ENCODE peak calls at places on chromosomes 1 and 21, in seven cellular contexts. F is GM18507, Z is upper lobe of right lung, C is iPS DF 6.9, S is NCI-H1092 treated with DMSO at 0.1 percent for 48 hours, J is stomach, N is DMS 273 treated with DMSO at 0.1 percent for 48 hours. V is an unnamed sample.

GRCh38 chr21:45577806-45578801 is 35.9 kb upstream of the SLC19A1 start:
- DNase-seq in C (no peak), Z (peak), J (peak), S (peak), F (no peak), N (no peak), V (peak)

GRCh38 chr1:75796376-75797272 is at the start of gene MSH4:
- DNase-seq in N (peak), Z (no peak), S (no peak), F (no peak), C (no peak), J (no peak), V (no peak)

GRCh38 chr1:180609643-180610555 is 21.9 kb upstream of the XPR1 start:
- DNase-seq in F (no peak), Z (no peak), J (no peak), C (no peak), N (peak), S (no peak), V (no peak)

GRCh38 chr21:14617040-14617393 is 70.9 kb upstream of the SAMSN1 start:
- DNase-seq in J (no peak), S (no peak), C (peak), N (no peak), F (no peak), Z (no peak), V (no peak)

GRCh38 chr21:31961704-31962103 is 88.9 kb downstream of the HUNK start:
- DNase-seq in J (no peak), N (no peak), Z (no peak), C (no peak), S (no peak), F (no peak), V (no peak)

GRCh38 chr1:223709598-223709997 is 2.7 kb upstream of the CAPN2 start:
- DNase-seq in C (no peak), Z (no peak), F (no peak), S (no peak), N (no peak), J (no peak), V (no peak)

GRCh38 chr1:227758366-227758765 is 23.1 kb downstream of the SNAP47 start:
- DNase-seq in J (no peak), S (no peak), F (no peak), Z (no peak), C (no peak), N (no peak), V (no peak)

GRCh38 chr1:223802602-223803001 is 43.1 kb downstream of the TP53BP2 start:
- DNase-seq in C (no peak), J (no peak), F (no peak), N (no peak), Z (no peak), S (no peak), V (no peak)

GRCh38 chr21:46639489-46640386 is 4.3 kb downstream of the PRMT2 start:
- DNase-seq in C (no peak), Z (no peak), N (no peak), F (no peak), S (peak), J (no peak), V (no peak)

GRCh38 chr21:43369596-43370090 is 57.3 kb downstream of the SIK1 start:
- DNase-seq in N (no peak), Z (no peak), C (no peak), F (no peak), J (no peak), S (no peak), V (no peak)

GRCh38 chr21:21481238-21481637 is 483.0 kb downstream of the NCAM2 start:
- DNase-seq in J (no peak), F (no peak), Z (no peak), S (no peak), N (no peak), C (no peak), V (no peak)

GRCh38 chr1:172658871-172659453 is at the start of gene FASLG:
- DNase-seq in N (no peak), Z (no peak), F (no peak), S (no peak), J (no peak), C (no peak), V (no peak)

GRCh38 chr1:121483961-121484424 is 299.2 kb downstream of the SRGAP2C start:
- DNase-seq in C (no peak), F (no peak), S (no peak), J (no peak), N (no peak), Z (no peak), V (no peak)